ENCODE peak calls at places on chromosomes 11 and 22, in seven cellular contexts. O is AG10803; A is AG04449; B is heart right ventricle; I is naive thymus-derived CD4-positive, alpha-beta T cell; W is WERI-Rb-1; F is neural progenitor cell. Y is an unnamed sample.

GRCh38 chr22:46076651-46077339 is 73.5 kb upstream of the PPARA start:
- DNase-seq in B (peak), F (no peak), O (peak), A (peak), W (no peak), I (no peak), Y (no peak)

GRCh38 chr11:102589047-102589459 is 36.1 kb downstream of the MMP20 start:
- DNase-seq in O (no peak), W (no peak), B (no peak), A (no peak), F (no peak), I (no peak), Y (no peak)

GRCh38 chr11:123707606-123708205 is 33.8 kb downstream of the ZNF202 start:
- DNase-seq in A (peak), F (peak), I (peak), B (no peak), W (peak), O (peak), Y (no peak)

GRCh38 chr11:16154715-16155396 is 201.5 kb downstream of the SOX6 start:
- DNase-seq in W (no peak), O (no peak), B (no peak), A (no peak), F (no peak), I (no peak), Y (no peak)

GRCh38 chr22:32859743-32860142 is 58.2 kb downstream of the TIMP3 start:
- DNase-seq in A (no peak), I (no peak), F (no peak), B (no peak), W (no peak), O (no peak), Y (no peak)

GRCh38 chr11:16999116-16999515 is 15.1 kb downstream of the PLEKHA7 start:
- DNase-seq in W (no peak), A (no peak), I (no peak), F (no peak), O (no peak), B (no peak), Y (no peak)

GRCh38 chr11:133212201-133212600 is 320.1 kb downstream of the OPCML start:
- DNase-seq in I (no peak), A (no peak), W (no peak), B (no peak), O (no peak), F (no peak), Y (no peak)

GRCh38 chr22:37126383-37126782 is 16.9 kb upstream of the TMPRSS6 start:
- DNase-seq in I (no peak), A (no peak), B (no peak), F (peak), O (no peak), W (peak), Y (no peak)

GRCh38 chr11:23725752-23726151 is 771.1 kb upstream of the LUZP2 start:
- DNase-seq in W (no peak), A (no peak), B (no peak), O (peak), F (no peak), I (no peak), Y (no peak)

GRCh38 chr11:75449776-75450175 is 16.8 kb upstream of the KLHL35 start:
- DNase-seq in F (no peak), A (no peak), O (no peak), B (no peak), I (no peak), W (no peak), Y (no peak)

GRCh38 chr22:29702931-29703594 is 16.7 kb upstream of the CABP7 start:
- DNase-seq in W (no peak), O (no peak), B (peak), I (no peak), A (no peak), F (peak), Y (no peak)

GRCh38 chr22:23481369-23481768 is 98.7 kb downstream of the IGLL1 start:
- DNase-seq in O (no peak), I (no peak), W (no peak), B (no peak), A (no peak), F (no peak), Y (no peak)

GRCh38 chr11:112363527-112363926 is 102.9 kb upstream of the PLET1 start:
- DNase-seq in B (no peak), O (peak), W (no peak), A (no peak), I (no peak), F (no peak), Y (peak)

GRCh38 chr11:129213261-129213660 is 21.1 kb upstream of the ARHGAP32 start:
- DNase-seq in W (no peak), F (no peak), B (no peak), I (no peak), O (no peak), A (no peak), Y (no peak)

GRCh38 chr11:122197055-122197987 is 81.3 kb upstream of the BLID start:
- DNase-seq in B (no peak), F (no peak), W (no peak), I (no peak), A (peak), O (peak), Y (peak)

GRCh38 chr22:24969588-24970301 is 17.2 kb downstream of the KIAA1671 start:
- DNase-seq in I (no peak), O (peak), W (no peak), B (peak), A (no peak), F (no peak), Y (peak)

GRCh38 chr22:22728382-22728781 is 84.0 kb downstream of the GGTLC2 start:
- DNase-seq in W (no peak), B (no peak), I (no peak), A (no peak), F (no peak), O (no peak), Y (no peak)

GRCh38 chr22:22687638-22688500 is 43.5 kb downstream of the GGTLC2 start:
- DNase-seq in F (peak), B (no peak), W (peak), I (no peak), O (peak), A (peak), Y (no peak)

GRCh38 chr22:35054064-35054463 is 11.9 kb upstream of the ISX start:
- DNase-seq in W (no peak), B (no peak), O (no peak), I (no peak), F (no peak), A (no peak), Y (no peak)

GRCh38 chr22:39942433-39943213 is 17.6 kb upstream of the TMA7B start:
- DNase-seq in I (no peak), B (no peak), W (no peak), F (no peak), A (no peak), O (no peak), Y (no peak)

GRCh38 chr11:68374531-68374930 is 62.1 kb downstream of the LRP5 start:
- DNase-seq in O (peak), A (no peak), F (no peak), B (no peak), I (no peak), W (peak), Y (no peak)

GRCh38 chr11:128470081-128470480 is 117.3 kb downstream of the ETS1 start:
- DNase-seq in F (no peak), I (peak), O (no peak), B (no peak), A (no peak), W (no peak), Y (no peak)

GRCh38 chr11:35976434-35976833 is 32.6 kb downstream of the LDLRAD3 start:
- DNase-seq in O (no peak), W (no peak), F (no peak), B (no peak), A (no peak), I (no peak), Y (no peak)

GRCh38 chr22:36835903-36836302 is 19.1 kb upstream of the PVALB start:
- DNase-seq in O (no peak), F (no peak), B (no peak), A (no peak), W (no peak), I (no peak), Y (no peak)

GRCh38 chr11:76911415-76911808 is 50.7 kb downstream of the ACER3 start:
- DNase-seq in B (no peak), O (no peak), I (no peak), W (no peak), A (no peak), F (peak), Y (no peak)

GRCh38 chr11:10352911-10353550 is 48.2 kb downstream of the ADM start:
- DNase-seq in A (no peak), F (no peak), B (no peak), O (no peak), I (no peak), W (no peak), Y (no peak)
- H3K4me3 ChIP-seq in A (no peak), F (peak), B (no peak), O (no peak), I (no peak), W (no peak), Y (no peak)

GRCh38 chr11:85809881-85810280 is 1.1 kb downstream of the SYTL2 start:
- DNase-seq in F (peak), I (no peak), O (no peak), B (no peak), W (peak), A (no peak), Y (no peak)
- H3K4me3 ChIP-seq in F (peak), I (peak), O (peak), B (peak), W (no peak), A (peak), Y (peak)

GRCh38 chr11:8329961-8330361 is 66.3 kb upstream of the LMO1 start:
- DNase-seq in I (no peak), F (peak), B (no peak), O (no peak), A (no peak), W (peak), Y (no peak)
- H3K4me3 ChIP-seq in I (no peak), F (no peak), B (no peak), O (no peak), A (no peak), W (peak), Y (no peak)

DNA sequence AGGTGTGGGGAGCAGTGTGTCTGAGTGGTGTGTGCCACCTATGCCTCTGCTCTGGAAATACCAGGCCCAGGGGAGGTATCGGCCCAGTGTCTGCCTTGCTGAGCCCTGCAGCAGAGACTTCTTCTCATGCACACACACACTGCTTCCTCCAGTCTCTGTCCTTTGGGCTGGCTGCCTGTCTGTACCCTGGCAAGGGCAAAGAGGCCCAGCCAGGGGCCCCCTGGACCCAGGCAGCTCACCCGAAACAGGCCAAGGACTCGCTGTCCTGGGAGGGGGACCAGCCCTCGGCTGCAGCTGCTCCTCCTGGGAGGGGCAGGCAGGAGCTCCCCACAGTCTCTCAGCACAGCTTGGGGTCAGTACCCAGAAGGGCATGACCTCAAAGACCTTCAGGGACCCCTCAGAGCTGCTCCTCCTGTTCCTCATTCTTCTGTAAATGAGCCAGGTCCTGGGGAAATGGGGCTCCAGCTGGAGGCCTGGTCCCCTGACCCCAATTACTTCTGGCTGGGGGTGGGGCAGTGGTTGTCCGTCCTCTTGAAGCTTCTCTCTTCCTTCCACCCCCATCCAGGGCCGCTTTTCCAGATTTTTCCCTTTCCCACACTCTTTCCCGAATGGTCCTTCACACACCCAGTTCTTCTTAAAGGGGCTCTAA is 24.5 kb upstream of the ALX4 start:
- DNase-seq in A (no peak), W (no peak), I (no peak), O (no peak), B (no peak), F (no peak), Y (no peak)
- H3K4me3 ChIP-seq in A (no peak), W (no peak), I (no peak), O (no peak), B (no peak), F (no peak), Y (no peak)

Y was measured in BJ.